ENCODE peak calls at places on chromosomes 16 and 17, in four cellular contexts. U is CD4-positive, alpha-beta T cell; B is non-pigmented ciliary epithelial cell; R is NCI-H1930. Q is an unnamed sample.

GRCh38 chr17:27538156-27538955 is 82.1 kb downstream of the KSR1 start:
- DNase-seq in R (no peak), B (no peak), U (no peak), Q (no peak)

GRCh38 chr17:52681486-52681885 is 523.0 kb upstream of the CA10 start:
- DNase-seq in U (no peak), R (peak), B (no peak), Q (no peak)

GRCh38 chr16:31460582-31461002 is 1.3 kb downstream of the ARMC5 start:
- DNase-seq in B (no peak), U (no peak), R (peak), Q (no peak)

GRCh38 chr17:3993493-3994220 is 29.4 kb upstream of the ATP2A3 start:
- DNase-seq in B (no peak), R (no peak), U (no peak), Q (no peak)

GRCh38 chr16:64250866-64251265 is 871.0 kb downstream of the CDH11 start:
- DNase-seq in U (no peak), B (peak), R (no peak), Q (no peak)

GRCh38 chr16:75105306-75106061 is 11.1 kb downstream of the LDHD start:
- DNase-seq in B (no peak), R (no peak), U (no peak), Q (no peak)

GRCh38 chr16:78693496-78693895 is 594.0 kb downstream of the WWOX start:
- DNase-seq in B (no peak), U (no peak), R (no peak), Q (no peak)

GRCh38 chr17:67656494-67657203 is 61.1 kb upstream of the NOL11 start:
- DNase-seq in B (no peak), U (no peak), R (no peak), Q (no peak)

GRCh38 chr16:15976225-15976812 is 26.9 kb downstream of the ABCC1 start:
- DNase-seq in B (no peak), R (no peak), U (no peak), Q (no peak)

GRCh38 chr17:77959216-77959925 is 868 bp downstream of the TNRC6C start:
- DNase-seq in U (peak), B (no peak), R (no peak), Q (no peak)

GRCh38 chr16:35629001-35629400 is 2169.6 kb downstream of the TP53TG3F start:
- DNase-seq in U (no peak), R (no peak), B (no peak), Q (no peak)

GRCh38 chr16:59021751-59022150 is 287.6 kb upstream of the GOT2 start:
- DNase-seq in B (no peak), R (no peak), U (no peak), Q (no peak)

GRCh38 chr16:23316232-23316631 is 14.1 kb downstream of the SCNN1B start:
- DNase-seq in U (no peak), R (no peak), B (no peak), Q (no peak)

GRCh38 chr17:29572691-29573557 is 4.4 kb downstream of the TP53I13 start:
- DNase-seq in R (no peak), U (peak), B (no peak), Q (no peak)

GRCh38 chr17:19716108-19717030 is at the start of gene SLC47A2:
- DNase-seq in R (no peak), U (no peak), B (no peak), Q (no peak)

GRCh38 chr16:83928341-83929055 is 24.5 kb upstream of the OSGIN1 start:
- DNase-seq in B (no peak), U (no peak), R (no peak), Q (peak)

GRCh38 chr16:63943568-63943967 is 1178.3 kb downstream of the CDH11 start:
- DNase-seq in U (no peak), B (no peak), R (no peak), Q (no peak)

GRCh38 chr16:81779540-81780320 is 639 bp downstream of the PLCG2 start:
- DNase-seq in R (no peak), U (no peak), B (no peak), Q (no peak)